ENCODE peak calls at places on chromosomes 16 and 17, in six cellular contexts. One of them, this sample, is unnamed.

GRCh38 chr16:10552281-10552680 is 28.1 kb downstream of the EMP2 start:
- DNase-seq in naive thymus-derived CD4-positive, alpha-beta T cell: no peak
- DNase-seq in activated T-helper 9 cell treated with anti-CD3 and anti-CD28 coated beads, Interleukin-2, amount 50 U/mL, for 16 hours: no peak
- DNase-seq in effector memory CD4-positive, alpha-beta T cell: no peak
- DNase-seq in activated gamma-delta T cell treated with anti-CD3 and anti-CD28 coated beads, Interleukin-2, amount 50 U/mL, for 16 hours: no peak
- DNase-seq in stimulated activated CD8-positive, alpha-beta memory T cell treated with anti-CD3 and anti-CD28 coated beads, Interleukin-15, amount 100 ng/mL, for 24 hours: no peak
- DNase-seq in this sample: no peak

GRCh38 chr16:24955975-24956731 is 59.0 kb downstream of the ARHGAP17 start:
- DNase-seq in naive thymus-derived CD4-positive, alpha-beta T cell: no peak
- DNase-seq in activated gamma-delta T cell treated with anti-CD3 and anti-CD28 coated beads, Interleukin-2, amount 50 U/mL, for 16 hours: no peak
- DNase-seq in effector memory CD4-positive, alpha-beta T cell: no peak
- DNase-seq in activated T-helper 9 cell treated with anti-CD3 and anti-CD28 coated beads, Interleukin-2, amount 50 U/mL, for 16 hours: no peak
- DNase-seq in stimulated activated CD8-positive, alpha-beta memory T cell treated with anti-CD3 and anti-CD28 coated beads, Interleukin-15, amount 100 ng/mL, for 24 hours: no peak
- DNase-seq in this sample: no peak

GRCh38 chr17:9575381-9576072 is at the start of gene STX8:
- DNase-seq in stimulated activated CD8-positive, alpha-beta memory T cell treated with anti-CD3 and anti-CD28 coated beads, Interleukin-15, amount 100 ng/mL, for 24 hours: peak; percentile 69
- DNase-seq in effector memory CD4-positive, alpha-beta T cell: peak; percentile 58
- DNase-seq in activated gamma-delta T cell treated with anti-CD3 and anti-CD28 coated beads, Interleukin-2, amount 50 U/mL, for 16 hours: peak; percentile 63
- DNase-seq in naive thymus-derived CD4-positive, alpha-beta T cell: peak; percentile 66
- DNase-seq in activated T-helper 9 cell treated with anti-CD3 and anti-CD28 coated beads, Interleukin-2, amount 50 U/mL, for 16 hours: peak; percentile 70
- DNase-seq in this sample: peak; percentile 13

GRCh38 chr17:7838291-7839075 is 4.5 kb downstream of the KDM6B start:
- DNase-seq in activated T-helper 9 cell treated with anti-CD3 and anti-CD28 coated beads, Interleukin-2, amount 50 U/mL, for 16 hours: no peak
- DNase-seq in activated gamma-delta T cell treated with anti-CD3 and anti-CD28 coated beads, Interleukin-2, amount 50 U/mL, for 16 hours: no peak
- DNase-seq in stimulated activated CD8-positive, alpha-beta memory T cell treated with anti-CD3 and anti-CD28 coated beads, Interleukin-15, amount 100 ng/mL, for 24 hours: no peak
- DNase-seq in naive thymus-derived CD4-positive, alpha-beta T cell: no peak
- DNase-seq in effector memory CD4-positive, alpha-beta T cell: no peak
- DNase-seq in this sample: no peak

GRCh38 chr16:3158014-3158497 is 23.2 kb downstream of the ZNF213 start:
- DNase-seq in activated gamma-delta T cell treated with anti-CD3 and anti-CD28 coated beads, Interleukin-2, amount 50 U/mL, for 16 hours: no peak
- DNase-seq in activated T-helper 9 cell treated with anti-CD3 and anti-CD28 coated beads, Interleukin-2, amount 50 U/mL, for 16 hours: no peak
- DNase-seq in naive thymus-derived CD4-positive, alpha-beta T cell: no peak
- DNase-seq in effector memory CD4-positive, alpha-beta T cell: no peak
- DNase-seq in stimulated activated CD8-positive, alpha-beta memory T cell treated with anti-CD3 and anti-CD28 coated beads, Interleukin-15, amount 100 ng/mL, for 24 hours: no peak
- DNase-seq in this sample: no peak

GRCh38 chr16:86662195-86662594 is 83.8 kb downstream of the FOXL1 start:
- DNase-seq in activated T-helper 9 cell treated with anti-CD3 and anti-CD28 coated beads, Interleukin-2, amount 50 U/mL, for 16 hours: no peak
- DNase-seq in naive thymus-derived CD4-positive, alpha-beta T cell: no peak
- DNase-seq in effector memory CD4-positive, alpha-beta T cell: no peak
- DNase-seq in stimulated activated CD8-positive, alpha-beta memory T cell treated with anti-CD3 and anti-CD28 coated beads, Interleukin-15, amount 100 ng/mL, for 24 hours: no peak
- DNase-seq in activated gamma-delta T cell treated with anti-CD3 and anti-CD28 coated beads, Interleukin-2, amount 50 U/mL, for 16 hours: no peak
- DNase-seq in this sample: no peak

GRCh38 chr16:65895486-65895885 is 471.0 kb upstream of the CDH5 start:
- DNase-seq in effector memory CD4-positive, alpha-beta T cell: no peak
- DNase-seq in naive thymus-derived CD4-positive, alpha-beta T cell: no peak
- DNase-seq in stimulated activated CD8-positive, alpha-beta memory T cell treated with anti-CD3 and anti-CD28 coated beads, Interleukin-15, amount 100 ng/mL, for 24 hours: no peak
- DNase-seq in activated T-helper 9 cell treated with anti-CD3 and anti-CD28 coated beads, Interleukin-2, amount 50 U/mL, for 16 hours: no peak
- DNase-seq in activated gamma-delta T cell treated with anti-CD3 and anti-CD28 coated beads, Interleukin-2, amount 50 U/mL, for 16 hours: no peak
- DNase-seq in this sample: no peak

GRCh38 chr16:77748426-77748825 is 26.1 kb downstream of the NUDT7 start:
- DNase-seq in naive thymus-derived CD4-positive, alpha-beta T cell: no peak
- DNase-seq in activated gamma-delta T cell treated with anti-CD3 and anti-CD28 coated beads, Interleukin-2, amount 50 U/mL, for 16 hours: no peak
- DNase-seq in activated T-helper 9 cell treated with anti-CD3 and anti-CD28 coated beads, Interleukin-2, amount 50 U/mL, for 16 hours: no peak
- DNase-seq in stimulated activated CD8-positive, alpha-beta memory T cell treated with anti-CD3 and anti-CD28 coated beads, Interleukin-15, amount 100 ng/mL, for 24 hours: no peak
- DNase-seq in effector memory CD4-positive, alpha-beta T cell: no peak
- DNase-seq in this sample: no peak

GRCh38 chr17:79538291-79538690 is 72.6 kb downstream of the RBFOX3 start:
- DNase-seq in activated gamma-delta T cell treated with anti-CD3 and anti-CD28 coated beads, Interleukin-2, amount 50 U/mL, for 16 hours: no peak
- DNase-seq in stimulated activated CD8-positive, alpha-beta memory T cell treated with anti-CD3 and anti-CD28 coated beads, Interleukin-15, amount 100 ng/mL, for 24 hours: no peak
- DNase-seq in activated T-helper 9 cell treated with anti-CD3 and anti-CD28 coated beads, Interleukin-2, amount 50 U/mL, for 16 hours: no peak
- DNase-seq in naive thymus-derived CD4-positive, alpha-beta T cell: no peak
- DNase-seq in effector memory CD4-positive, alpha-beta T cell: no peak
- DNase-seq in this sample: no peak

GRCh38 chr16:69166221-69166833 is 20.6 kb upstream of the SNTB2 start:
- DNase-seq in naive thymus-derived CD4-positive, alpha-beta T cell: peak; percentile 15
- DNase-seq in stimulated activated CD8-positive, alpha-beta memory T cell treated with anti-CD3 and anti-CD28 coated beads, Interleukin-15, amount 100 ng/mL, for 24 hours: peak; percentile 19
- DNase-seq in activated gamma-delta T cell treated with anti-CD3 and anti-CD28 coated beads, Interleukin-2, amount 50 U/mL, for 16 hours: peak; percentile 66
- DNase-seq in activated T-helper 9 cell treated with anti-CD3 and anti-CD28 coated beads, Interleukin-2, amount 50 U/mL, for 16 hours: peak; percentile 58
- DNase-seq in effector memory CD4-positive, alpha-beta T cell: no peak
- DNase-seq in this sample: no peak

GRCh38 chr17:27946521-27946920 is 53.4 kb upstream of the LYRM9 start:
- DNase-seq in activated T-helper 9 cell treated with anti-CD3 and anti-CD28 coated beads, Interleukin-2, amount 50 U/mL, for 16 hours: no peak
- DNase-seq in activated gamma-delta T cell treated with anti-CD3 and anti-CD28 coated beads, Interleukin-2, amount 50 U/mL, for 16 hours: no peak
- DNase-seq in naive thymus-derived CD4-positive, alpha-beta T cell: no peak
- DNase-seq in stimulated activated CD8-positive, alpha-beta memory T cell treated with anti-CD3 and anti-CD28 coated beads, Interleukin-15, amount 100 ng/mL, for 24 hours: no peak
- DNase-seq in effector memory CD4-positive, alpha-beta T cell: no peak
- DNase-seq in this sample: no peak

GRCh38 chr17:82536220-82537201 is 17.0 kb downstream of the FOXK2 start:
- DNase-seq in stimulated activated CD8-positive, alpha-beta memory T cell treated with anti-CD3 and anti-CD28 coated beads, Interleukin-15, amount 100 ng/mL, for 24 hours: no peak
- DNase-seq in activated gamma-delta T cell treated with anti-CD3 and anti-CD28 coated beads, Interleukin-2, amount 50 U/mL, for 16 hours: no peak
- DNase-seq in naive thymus-derived CD4-positive, alpha-beta T cell: no peak
- DNase-seq in effector memory CD4-positive, alpha-beta T cell: no peak
- DNase-seq in activated T-helper 9 cell treated with anti-CD3 and anti-CD28 coated beads, Interleukin-2, amount 50 U/mL, for 16 hours: no peak
- DNase-seq in this sample: no peak

GRCh38 chr16:24771779-24772157 is 42.3 kb downstream of the TNRC6A start:
- DNase-seq in effector memory CD4-positive, alpha-beta T cell: no peak
- DNase-seq in stimulated activated CD8-positive, alpha-beta memory T cell treated with anti-CD3 and anti-CD28 coated beads, Interleukin-15, amount 100 ng/mL, for 24 hours: no peak
- DNase-seq in activated gamma-delta T cell treated with anti-CD3 and anti-CD28 coated beads, Interleukin-2, amount 50 U/mL, for 16 hours: no peak
- DNase-seq in naive thymus-derived CD4-positive, alpha-beta T cell: no peak
- DNase-seq in activated T-helper 9 cell treated with anti-CD3 and anti-CD28 coated beads, Interleukin-2, amount 50 U/mL, for 16 hours: no peak
- DNase-seq in this sample: no peak

GRCh38 chr16:49869731-49870130 is 13.8 kb upstream of the ZNF423 start:
- DNase-seq in stimulated activated CD8-positive, alpha-beta memory T cell treated with anti-CD3 and anti-CD28 coated beads, Interleukin-15, amount 100 ng/mL, for 24 hours: no peak
- DNase-seq in activated T-helper 9 cell treated with anti-CD3 and anti-CD28 coated beads, Interleukin-2, amount 50 U/mL, for 16 hours: no peak
- DNase-seq in activated gamma-delta T cell treated with anti-CD3 and anti-CD28 coated beads, Interleukin-2, amount 50 U/mL, for 16 hours: no peak
- DNase-seq in effector memory CD4-positive, alpha-beta T cell: no peak
- DNase-seq in naive thymus-derived CD4-positive, alpha-beta T cell: no peak
- DNase-seq in this sample: no peak

GRCh38 chr17:4739122-4740024 is at the start of the genes CXCL16 and ZMYND15:
- DNase-seq in stimulated activated CD8-positive, alpha-beta memory T cell treated with anti-CD3 and anti-CD28 coated beads, Interleukin-15, amount 100 ng/mL, for 24 hours: peak; percentile 17
- DNase-seq in naive thymus-derived CD4-positive, alpha-beta T cell: peak; percentile 61
- DNase-seq in activated gamma-delta T cell treated with anti-CD3 and anti-CD28 coated beads, Interleukin-2, amount 50 U/mL, for 16 hours: no peak
- DNase-seq in activated T-helper 9 cell treated with anti-CD3 and anti-CD28 coated beads, Interleukin-2, amount 50 U/mL, for 16 hours: peak; percentile 45
- DNase-seq in effector memory CD4-positive, alpha-beta T cell: peak; percentile 65
- DNase-seq in this sample: no peak

GRCh38 chr17:41588126-41588810 is 1.6 kb upstream of the KRT14 start:
- DNase-seq in effector memory CD4-positive, alpha-beta T cell: no peak
- DNase-seq in activated gamma-delta T cell treated with anti-CD3 and anti-CD28 coated beads, Interleukin-2, amount 50 U/mL, for 16 hours: no peak
- DNase-seq in naive thymus-derived CD4-positive, alpha-beta T cell: no peak
- DNase-seq in activated T-helper 9 cell treated with anti-CD3 and anti-CD28 coated beads, Interleukin-2, amount 50 U/mL, for 16 hours: no peak
- DNase-seq in stimulated activated CD8-positive, alpha-beta memory T cell treated with anti-CD3 and anti-CD28 coated beads, Interleukin-15, amount 100 ng/mL, for 24 hours: no peak
- DNase-seq in this sample: no peak

GRCh38 chr17:31480067-31480466 is 88.6 kb downstream of the RAB11FIP4 start:
- DNase-seq in activated gamma-delta T cell treated with anti-CD3 and anti-CD28 coated beads, Interleukin-2, amount 50 U/mL, for 16 hours: no peak
- DNase-seq in stimulated activated CD8-positive, alpha-beta memory T cell treated with anti-CD3 and anti-CD28 coated beads, Interleukin-15, amount 100 ng/mL, for 24 hours: no peak
- DNase-seq in naive thymus-derived CD4-positive, alpha-beta T cell: no peak
- DNase-seq in activated T-helper 9 cell treated with anti-CD3 and anti-CD28 coated beads, Interleukin-2, amount 50 U/mL, for 16 hours: no peak
- DNase-seq in effector memory CD4-positive, alpha-beta T cell: no peak
- DNase-seq in this sample: no peak

GRCh38 chr17:37025847-37026533 is 77.2 kb downstream of the AATF start:
- DNase-seq in stimulated activated CD8-positive, alpha-beta memory T cell treated with anti-CD3 and anti-CD28 coated beads, Interleukin-15, amount 100 ng/mL, for 24 hours: no peak
- DNase-seq in effector memory CD4-positive, alpha-beta T cell: no peak
- DNase-seq in naive thymus-derived CD4-positive, alpha-beta T cell: no peak
- DNase-seq in activated T-helper 9 cell treated with anti-CD3 and anti-CD28 coated beads, Interleukin-2, amount 50 U/mL, for 16 hours: no peak
- DNase-seq in activated gamma-delta T cell treated with anti-CD3 and anti-CD28 coated beads, Interleukin-2, amount 50 U/mL, for 16 hours: no peak
- DNase-seq in this sample: no peak

GRCh38 chr17:2253362-2253761 is 50.2 kb downstream of the SMG6 start:
- DNase-seq in naive thymus-derived CD4-positive, alpha-beta T cell: no peak
- DNase-seq in activated T-helper 9 cell treated with anti-CD3 and anti-CD28 coated beads, Interleukin-2, amount 50 U/mL, for 16 hours: no peak
- DNase-seq in stimulated activated CD8-positive, alpha-beta memory T cell treated with anti-CD3 and anti-CD28 coated beads, Interleukin-15, amount 100 ng/mL, for 24 hours: no peak
- DNase-seq in activated gamma-delta T cell treated with anti-CD3 and anti-CD28 coated beads, Interleukin-2, amount 50 U/mL, for 16 hours: no peak
- DNase-seq in effector memory CD4-positive, alpha-beta T cell: no peak
- DNase-seq in this sample: no peak

GRCh38 chr17:44673893-44674292 is 15.7 kb downstream of the CCDC43 start:
- DNase-seq in effector memory CD4-positive, alpha-beta T cell: no peak
- DNase-seq in activated gamma-delta T cell treated with anti-CD3 and anti-CD28 coated beads, Interleukin-2, amount 50 U/mL, for 16 hours: no peak
- DNase-seq in activated T-helper 9 cell treated with anti-CD3 and anti-CD28 coated beads, Interleukin-2, amount 50 U/mL, for 16 hours: no peak
- DNase-seq in naive thymus-derived CD4-positive, alpha-beta T cell: no peak
- DNase-seq in stimulated activated CD8-positive, alpha-beta memory T cell treated with anti-CD3 and anti-CD28 coated beads, Interleukin-15, amount 100 ng/mL, for 24 hours: no peak
- DNase-seq in this sample: no peak

GRCh38 chr16:79628501-79628975 is 28.0 kb upstream of the MAF start:
- DNase-seq in naive thymus-derived CD4-positive, alpha-beta T cell: no peak
- DNase-seq in effector memory CD4-positive, alpha-beta T cell: no peak
- DNase-seq in activated gamma-delta T cell treated with anti-CD3 and anti-CD28 coated beads, Interleukin-2, amount 50 U/mL, for 16 hours: peak; percentile 12
- DNase-seq in stimulated activated CD8-positive, alpha-beta memory T cell treated with anti-CD3 and anti-CD28 coated beads, Interleukin-15, amount 100 ng/mL, for 24 hours: no peak
- DNase-seq in activated T-helper 9 cell treated with anti-CD3 and anti-CD28 coated beads, Interleukin-2, amount 50 U/mL, for 16 hours: peak; percentile 65
- DNase-seq in this sample: no peak

GRCh38 chr17:50221500-50222480 is 20.4 kb upstream of the COL1A1 start:
- DNase-seq in naive thymus-derived CD4-positive, alpha-beta T cell: no peak
- DNase-seq in effector memory CD4-positive, alpha-beta T cell: no peak
- DNase-seq in stimulated activated CD8-positive, alpha-beta memory T cell treated with anti-CD3 and anti-CD28 coated beads, Interleukin-15, amount 100 ng/mL, for 24 hours: no peak
- DNase-seq in activated gamma-delta T cell treated with anti-CD3 and anti-CD28 coated beads, Interleukin-2, amount 50 U/mL, for 16 hours: no peak
- DNase-seq in activated T-helper 9 cell treated with anti-CD3 and anti-CD28 coated beads, Interleukin-2, amount 50 U/mL, for 16 hours: no peak
- DNase-seq in this sample: no peak

GRCh38 chr17:1074886-1075665 is 78.1 kb downstream of the TIMM22 start:
- DNase-seq in activated T-helper 9 cell treated with anti-CD3 and anti-CD28 coated beads, Interleukin-2, amount 50 U/mL, for 16 hours: no peak
- DNase-seq in stimulated activated CD8-positive, alpha-beta memory T cell treated with anti-CD3 and anti-CD28 coated beads, Interleukin-15, amount 100 ng/mL, for 24 hours: no peak
- DNase-seq in effector memory CD4-positive, alpha-beta T cell: no peak
- DNase-seq in activated gamma-delta T cell treated with anti-CD3 and anti-CD28 coated beads, Interleukin-2, amount 50 U/mL, for 16 hours: no peak
- DNase-seq in naive thymus-derived CD4-positive, alpha-beta T cell: no peak
- DNase-seq in this sample: no peak

GRCh38 chr17:69179227-69179952 is 37.7 kb upstream of the ABCA6 start:
- DNase-seq in activated T-helper 9 cell treated with anti-CD3 and anti-CD28 coated beads, Interleukin-2, amount 50 U/mL, for 16 hours: no peak
- DNase-seq in activated gamma-delta T cell treated with anti-CD3 and anti-CD28 coated beads, Interleukin-2, amount 50 U/mL, for 16 hours: no peak
- DNase-seq in effector memory CD4-positive, alpha-beta T cell: no peak
- DNase-seq in naive thymus-derived CD4-positive, alpha-beta T cell: no peak
- DNase-seq in stimulated activated CD8-positive, alpha-beta memory T cell treated with anti-CD3 and anti-CD28 coated beads, Interleukin-15, amount 100 ng/mL, for 24 hours: no peak
- DNase-seq in this sample: no peak

GRCh38 chr16:30132591-30132990 is 9.6 kb upstream of the MAPK3 start:
- DNase-seq in effector memory CD4-positive, alpha-beta T cell: no peak
- DNase-seq in stimulated activated CD8-positive, alpha-beta memory T cell treated with anti-CD3 and anti-CD28 coated beads, Interleukin-15, amount 100 ng/mL, for 24 hours: no peak
- DNase-seq in activated gamma-delta T cell treated with anti-CD3 and anti-CD28 coated beads, Interleukin-2, amount 50 U/mL, for 16 hours: no peak
- DNase-seq in naive thymus-derived CD4-positive, alpha-beta T cell: no peak
- DNase-seq in activated T-helper 9 cell treated with anti-CD3 and anti-CD28 coated beads, Interleukin-2, amount 50 U/mL, for 16 hours: no peak
- DNase-seq in this sample: no peak

GRCh38 chr17:18055597-18055996 is 16.4 kb downstream of the GID4 start:
- DNase-seq in activated T-helper 9 cell treated with anti-CD3 and anti-CD28 coated beads, Interleukin-2, amount 50 U/mL, for 16 hours: no peak
- DNase-seq in effector memory CD4-positive, alpha-beta T cell: no peak
- DNase-seq in naive thymus-derived CD4-positive, alpha-beta T cell: no peak
- DNase-seq in stimulated activated CD8-positive, alpha-beta memory T cell treated with anti-CD3 and anti-CD28 coated beads, Interleukin-15, amount 100 ng/mL, for 24 hours: no peak
- DNase-seq in activated gamma-delta T cell treated with anti-CD3 and anti-CD28 coated beads, Interleukin-2, amount 50 U/mL, for 16 hours: no peak
- DNase-seq in this sample: no peak

GRCh38 chr17:80881321-80881720 is 110.3 kb upstream of the CHMP6 start:
- DNase-seq in effector memory CD4-positive, alpha-beta T cell: no peak
- DNase-seq in stimulated activated CD8-positive, alpha-beta memory T cell treated with anti-CD3 and anti-CD28 coated beads, Interleukin-15, amount 100 ng/mL, for 24 hours: no peak
- DNase-seq in naive thymus-derived CD4-positive, alpha-beta T cell: no peak
- DNase-seq in activated T-helper 9 cell treated with anti-CD3 and anti-CD28 coated beads, Interleukin-2, amount 50 U/mL, for 16 hours: no peak
- DNase-seq in activated gamma-delta T cell treated with anti-CD3 and anti-CD28 coated beads, Interleukin-2, amount 50 U/mL, for 16 hours: no peak
- DNase-seq in this sample: no peak

GRCh38 chr17:49277638-49278037 is 47.1 kb upstream of the PHOSPHO1 start:
- DNase-seq in activated T-helper 9 cell treated with anti-CD3 and anti-CD28 coated beads, Interleukin-2, amount 50 U/mL, for 16 hours: no peak
- DNase-seq in activated gamma-delta T cell treated with anti-CD3 and anti-CD28 coated beads, Interleukin-2, amount 50 U/mL, for 16 hours: no peak
- DNase-seq in stimulated activated CD8-positive, alpha-beta memory T cell treated with anti-CD3 and anti-CD28 coated beads, Interleukin-15, amount 100 ng/mL, for 24 hours: no peak
- DNase-seq in naive thymus-derived CD4-positive, alpha-beta T cell: no peak
- DNase-seq in effector memory CD4-positive, alpha-beta T cell: no peak
- DNase-seq in this sample: no peak